ENCODE peak calls at places on chromosomes 1 and 21, in eight cellular contexts. S is HCT116, W is GM12878, R is transverse colon, I is breast epithelium, D is endothelial cell of umbilical vein, J is stomach, A is K562. X is an unnamed sample.

GRCh38 chr21:32370971-32371766 is 21.6 kb downstream of the URB1 start:
- DNase-seq in D (peak; percentile 92), W (no peak), R (no peak), S (no peak), I (no peak), J (no peak), A (no peak), X (no peak)

GRCh38 chr1:248828845-248829244 is 3.1 kb upstream of the SH3BP5L start:
- DNase-seq in I (no peak), A (peak; percentile 64), D (peak; percentile 81), R (no peak), J (no peak), S (no peak), W (no peak), X (no peak)

GRCh38 chr1:97906567-97907228 is 14.1 kb downstream of the DPYD start:
- DNase-seq in A (no peak), I (no peak), J (no peak), R (no peak), D (peak; percentile 88), S (no peak), W (no peak), X (no peak)

GRCh38 chr1:230708631-230709580 is 5.0 kb downstream of the AGT start:
- DNase-seq in S (no peak), R (peak; percentile 89), W (no peak), A (peak; percentile 75), I (no peak), J (no peak), D (no peak), X (no peak)

GRCh38 chr1:154760469-154760933 is 109.6 kb downstream of the KCNN3 start:
- DNase-seq in J (peak; percentile 85), D (peak; percentile 19), W (no peak), S (peak; percentile 28), R (peak; percentile 79), A (peak; percentile 83), I (peak; percentile 69), X (peak; percentile 85)

GRCh38 chr1:47684518-47684917 is 246.7 kb downstream of the FOXD2 start:
- DNase-seq in S (no peak), I (no peak), D (no peak), A (no peak), J (no peak), W (no peak), R (no peak), X (no peak)

GRCh38 chr21:46550511-46550941 is 54.4 kb downstream of the S100B start:
- DNase-seq in W (no peak), J (peak; percentile 21), S (no peak), I (no peak), R (no peak), D (no peak), A (no peak), X (no peak)

GRCh38 chr1:226436472-226436854 is 28.6 kb upstream of the PARP1 start:
- DNase-seq in A (no peak), J (no peak), W (no peak), S (no peak), R (no peak), I (no peak), D (no peak), X (no peak)

GRCh38 chr1:23546897-23547596 is 12.3 kb downstream of the ID3 start:
- DNase-seq in A (no peak), J (no peak), S (no peak), W (no peak), I (no peak), R (no peak), D (no peak), X (no peak)

GRCh38 chr1:219521325-219521724 is 91.6 kb downstream of the ZC3H11B start:
- DNase-seq in W (no peak), R (no peak), S (no peak), I (no peak), A (no peak), D (no peak), J (no peak), X (no peak)

GRCh38 chr21:32099812-32100416 is 178.9 kb downstream of the MIS18A start:
- DNase-seq in R (no peak), A (no peak), W (no peak), S (peak; percentile 4), J (no peak), I (no peak), D (no peak), X (no peak)

GRCh38 chr1:110746644-110747259 is 72.0 kb upstream of the KCNA3 start:
- DNase-seq in W (no peak), D (peak; percentile 51), J (no peak), R (peak; percentile 12), S (no peak), A (peak; percentile 57), I (no peak), X (no peak)

GRCh38 chr1:180946537-180947507 is 34.1 kb downstream of the KIAA1614 start:
- DNase-seq in S (no peak), A (no peak), J (no peak), W (no peak), D (no peak), R (no peak), I (no peak), X (no peak)

GRCh38 chr1:8705104-8705503 is 112.3 kb downstream of the RERE start:
- DNase-seq in W (no peak), A (no peak), S (no peak), D (no peak), J (no peak), I (no peak), R (no peak), X (no peak)

GRCh38 chr1:216184281-216184680 is 239.0 kb downstream of the USH2A start:
- DNase-seq in W (no peak), J (no peak), I (no peak), R (no peak), D (no peak), A (no peak), S (no peak), X (no peak)

GRCh38 chr21:16587141-16587570 is 857.4 kb downstream of the USP25 start:
- DNase-seq in J (peak; percentile 60), I (no peak), S (no peak), A (no peak), W (no peak), D (peak; percentile 85), R (peak; percentile 60), X (no peak)

GRCh38 chr1:53663525-53664300 is 75.3 kb downstream of the GLIS1 start:
- DNase-seq in A (no peak), R (no peak), S (no peak), W (no peak), D (no peak), I (no peak), J (no peak), X (no peak)

GRCh38 chr1:39960461-39960958 is 5.6 kb downstream of the MFSD2A start:
- DNase-seq in D (no peak), J (peak; percentile 84), S (no peak), W (peak; percentile 58), A (peak; percentile 42), I (no peak), R (peak; percentile 74), X (peak; percentile 55)
- TF ChIP-seq POLR2A in D (no peak), J (no peak), S (no peak), W (peak; percentile 71), A (no peak), I (no peak), R (no peak), X (no peak)

DNA sequence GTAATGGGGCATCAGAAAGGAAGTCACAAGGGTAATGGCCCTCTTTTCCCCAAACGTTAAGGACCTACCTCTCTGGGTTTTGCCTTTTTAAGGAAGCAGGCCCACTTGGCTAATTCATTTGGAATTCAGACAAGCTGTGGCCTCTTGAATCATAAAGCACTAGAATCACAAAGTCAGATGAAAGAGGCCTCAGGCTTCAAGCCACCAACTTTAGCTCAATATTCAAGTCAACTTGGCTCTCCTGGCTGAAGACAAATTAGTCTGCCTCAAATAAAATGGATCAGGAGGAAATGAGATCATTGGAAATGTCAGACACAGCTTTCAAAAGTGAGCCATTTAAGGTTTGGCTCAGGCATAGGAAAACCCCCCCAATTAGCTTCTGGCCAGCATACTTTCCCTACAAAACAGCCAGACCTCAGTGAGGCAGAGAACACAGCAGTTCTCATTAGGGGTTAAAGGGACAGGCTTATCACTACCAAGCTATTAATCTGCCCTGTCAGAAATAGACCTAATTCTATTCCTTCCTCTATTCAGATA is 34.3 kb downstream of the SLC35D1 start:
- DNase-seq in W (no peak), S (no peak), I (no peak), A (no peak), D (peak; percentile 87), R (no peak), J (no peak), X (no peak)
- TF ChIP-seq POLR2AphosphoS5 in W (no peak), S (no peak), I (no peak), A (no peak), D (no peak), R (no peak), J (no peak), X (no peak)

GRCh38 chr1:186446138-186446537 is 14.8 kb downstream of the PDC start:
- DNase-seq in W (no peak), S (no peak), I (no peak), D (no peak), J (no peak), R (no peak), A (no peak), X (no peak)
- TF ChIP-seq POLR2A in W (no peak), S (no peak), I (no peak), D (no peak), J (no peak), R (no peak), A (no peak), X (no peak)

GRCh38 chr1:234611799-234612351 is 1.9 kb upstream of the IRF2BP2 start:
- DNase-seq in D (no peak), S (no peak), R (peak; percentile 71), W (no peak), J (peak; percentile 59), A (no peak), I (no peak), X (no peak)

GRCh38 chr1:234613992-234614584 is 4.1 kb upstream of the IRF2BP2 start:
- DNase-seq in S (no peak), I (no peak), R (no peak), D (peak; percentile 32), A (no peak), J (no peak), W (no peak), X (no peak)

GRCh38 chr1:234611153-234611798 is 1.3 kb upstream of the IRF2BP2 start:
- DNase-seq in S (peak; percentile 77), I (no peak), W (peak; percentile 76), J (no peak), A (no peak), R (no peak), D (peak; percentile 92), X (no peak)

GRCh38 chr1:234613128-234613875 is 3.3 kb upstream of the IRF2BP2 start:
- DNase-seq in S (no peak), J (no peak), A (no peak), R (peak; percentile 27), D (no peak), I (no peak), W (no peak), X (no peak)

DNA sequence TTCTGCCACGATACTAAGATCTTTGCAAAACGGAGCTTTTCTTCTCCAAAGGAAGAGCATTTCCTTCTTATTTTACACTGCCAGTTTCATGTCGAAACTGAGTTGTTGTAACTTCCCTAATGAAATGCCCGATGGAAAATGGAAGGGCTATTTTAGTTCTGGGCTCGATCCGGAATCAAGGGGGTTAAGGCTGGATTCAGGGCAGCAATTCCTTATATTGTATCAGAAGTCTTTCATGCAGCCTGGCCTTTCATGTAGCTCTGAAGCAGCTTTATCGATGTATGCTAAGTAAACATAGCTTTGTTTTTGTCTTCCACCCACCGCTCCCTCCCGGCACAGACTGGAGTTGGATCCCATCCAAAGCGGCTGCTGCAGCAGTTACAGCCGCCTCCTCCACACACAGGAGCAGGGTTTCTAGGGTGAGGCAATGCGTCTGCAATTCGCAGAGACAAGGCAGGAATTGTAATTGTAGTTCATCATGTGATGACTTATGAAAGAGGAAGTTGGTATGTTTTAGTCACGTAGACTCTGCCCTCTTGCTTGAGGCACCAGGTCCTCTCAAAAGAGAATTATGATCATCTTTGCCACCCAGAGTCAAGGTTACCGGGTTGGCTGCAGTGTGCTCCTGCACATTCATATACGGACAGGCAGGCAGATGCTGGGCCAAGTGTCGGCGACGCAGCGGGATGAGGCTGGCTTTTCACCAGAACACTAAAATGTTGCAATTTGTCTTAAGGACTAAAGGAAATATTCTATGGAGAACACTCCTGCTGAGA is 2.6 kb upstream of the IRF2BP2 start:
- DNase-seq in R (peak; percentile 95), S (peak; percentile 97), W (peak; percentile 97), D (peak; percentile 97), J (peak; percentile 95), I (peak; percentile 91), A (peak; percentile 77), X (peak; percentile 39)
- TF ChIP-seq POLR2AphosphoS5 in R (peak; percentile 98), S (peak; percentile 82), W (peak; percentile 86), D (peak; percentile 81), J (peak; percentile 100), I (peak; percentile 96), A (peak; percentile 88), X (peak; percentile 82)